ENCODE peak calls at places on chromosome 15, in eight cellular contexts. One of them, this sample, is unnamed.
A peak's percentile ranks its signal among the peaks of the same experiment; 100 is the strongest.

GRCh38 chr15:66251790-66252355 is 1.7 kb downstream of the MEGF11 start:
- DNase-seq in hepatocyte: no peak
- DNase-seq in CD8-positive, alpha-beta T cell: no peak
- DNase-seq in GM10248: peak; percentile 38
- DNase-seq in endothelial cell of umbilical vein: no peak
- DNase-seq in choroid plexus epithelial cell: no peak
- DNase-seq in A549: no peak
- DNase-seq in fibroblast of lung: no peak
- DNase-seq in this sample: peak; percentile 54

GRCh38 chr15:72217216-72217615 is 13.8 kb downstream of the PKM start:
- DNase-seq in hepatocyte: no peak
- DNase-seq in CD8-positive, alpha-beta T cell: no peak
- DNase-seq in GM10248: no peak
- DNase-seq in endothelial cell of umbilical vein: no peak
- DNase-seq in choroid plexus epithelial cell: no peak
- DNase-seq in A549: no peak
- DNase-seq in fibroblast of lung: no peak
- DNase-seq in this sample: no peak

GRCh38 chr15:29570931-29571727 is 251.1 kb downstream of the TJP1 start:
- DNase-seq in hepatocyte: peak; percentile 72
- DNase-seq in CD8-positive, alpha-beta T cell: no peak
- DNase-seq in GM10248: no peak
- DNase-seq in endothelial cell of umbilical vein: peak; percentile 38
- DNase-seq in choroid plexus epithelial cell: peak; percentile 18
- DNase-seq in A549: peak; percentile 40
- DNase-seq in fibroblast of lung: peak; percentile 8
- DNase-seq in this sample: no peak

GRCh38 chr15:53473886-53474285 is 285.6 kb downstream of the WDR72 start:
- DNase-seq in hepatocyte: no peak
- DNase-seq in CD8-positive, alpha-beta T cell: no peak
- DNase-seq in GM10248: no peak
- DNase-seq in endothelial cell of umbilical vein: no peak
- DNase-seq in choroid plexus epithelial cell: no peak
- DNase-seq in A549: no peak
- DNase-seq in fibroblast of lung: no peak
- DNase-seq in this sample: no peak

GRCh38 chr15:79282371-79283251 is at the start of gene ANKRD34C:
- DNase-seq in hepatocyte: no peak
- DNase-seq in CD8-positive, alpha-beta T cell: no peak
- DNase-seq in GM10248: peak; percentile 14
- DNase-seq in endothelial cell of umbilical vein: no peak
- DNase-seq in choroid plexus epithelial cell: no peak
- DNase-seq in A549: no peak
- DNase-seq in fibroblast of lung: no peak
- DNase-seq in this sample: no peak

GRCh38 chr15:81914333-81914732 is 131.5 kb downstream of the MEX3B start:
- DNase-seq in hepatocyte: no peak
- DNase-seq in CD8-positive, alpha-beta T cell: no peak
- DNase-seq in GM10248: no peak
- DNase-seq in endothelial cell of umbilical vein: no peak
- DNase-seq in choroid plexus epithelial cell: no peak
- DNase-seq in A549: no peak
- DNase-seq in fibroblast of lung: peak; percentile 28
- DNase-seq in this sample: no peak

GRCh38 chr15:85852969-85853368 is 58.2 kb upstream of the KLHL25 start:
- DNase-seq in hepatocyte: no peak
- DNase-seq in CD8-positive, alpha-beta T cell: no peak
- DNase-seq in GM10248: no peak
- DNase-seq in endothelial cell of umbilical vein: no peak
- DNase-seq in choroid plexus epithelial cell: no peak
- DNase-seq in A549: no peak
- DNase-seq in fibroblast of lung: no peak
- DNase-seq in this sample: no peak

GRCh38 chr15:73866481-73866880 is 6.9 kb upstream of the TBC1D21 start:
- DNase-seq in hepatocyte: no peak
- DNase-seq in CD8-positive, alpha-beta T cell: no peak
- DNase-seq in GM10248: no peak
- DNase-seq in endothelial cell of umbilical vein: no peak
- DNase-seq in choroid plexus epithelial cell: no peak
- DNase-seq in A549: no peak
- DNase-seq in fibroblast of lung: no peak
- DNase-seq in this sample: no peak

GRCh38 chr15:75425966-75426500 is 25.5 kb downstream of the SIN3A start:
- DNase-seq in hepatocyte: no peak
- DNase-seq in CD8-positive, alpha-beta T cell: no peak
- DNase-seq in GM10248: no peak
- DNase-seq in endothelial cell of umbilical vein: peak; percentile 2
- DNase-seq in choroid plexus epithelial cell: no peak
- DNase-seq in A549: no peak
- DNase-seq in fibroblast of lung: no peak
- DNase-seq in this sample: no peak

GRCh38 chr15:90071220-90071807 is 31.0 kb downstream of the IDH2 start:
- DNase-seq in hepatocyte: peak; percentile 90
- DNase-seq in CD8-positive, alpha-beta T cell: peak; percentile 85
- DNase-seq in GM10248: peak; percentile 77
- DNase-seq in endothelial cell of umbilical vein: peak; percentile 85
- DNase-seq in choroid plexus epithelial cell: peak; percentile 95
- DNase-seq in A549: peak; percentile 84
- DNase-seq in fibroblast of lung: peak; percentile 89
- DNase-seq in this sample: peak; percentile 81

GRCh38 chr15:63146684-63147083 is 10.6 kb downstream of the RPS27L start:
- DNase-seq in hepatocyte: no peak
- DNase-seq in CD8-positive, alpha-beta T cell: no peak
- DNase-seq in GM10248: no peak
- DNase-seq in endothelial cell of umbilical vein: peak; percentile 32
- DNase-seq in choroid plexus epithelial cell: peak; percentile 66
- DNase-seq in A549: peak; percentile 41
- DNase-seq in fibroblast of lung: peak; percentile 60
- DNase-seq in this sample: no peak

GRCh38 chr15:73368301-73369072 is at the start of gene HCN4:
- DNase-seq in hepatocyte: peak; percentile 43
- DNase-seq in CD8-positive, alpha-beta T cell: no peak
- DNase-seq in GM10248: no peak
- DNase-seq in endothelial cell of umbilical vein: no peak
- DNase-seq in choroid plexus epithelial cell: no peak
- DNase-seq in A549: no peak
- DNase-seq in fibroblast of lung: no peak
- DNase-seq in this sample: peak; percentile 59

GRCh38 chr15:48646364-48646763 is 855 bp upstream of the FBN1 start:
- DNase-seq in hepatocyte: no peak
- DNase-seq in CD8-positive, alpha-beta T cell: no peak
- DNase-seq in GM10248: no peak
- DNase-seq in endothelial cell of umbilical vein: no peak
- DNase-seq in choroid plexus epithelial cell: no peak
- DNase-seq in A549: no peak
- DNase-seq in fibroblast of lung: no peak
- DNase-seq in this sample: peak; percentile 9

GRCh38 chr15:65377976-65378366 is at the start of gene IGDCC3:
- DNase-seq in hepatocyte: peak; percentile 73
- DNase-seq in CD8-positive, alpha-beta T cell: no peak
- DNase-seq in GM10248: no peak
- DNase-seq in endothelial cell of umbilical vein: no peak
- DNase-seq in choroid plexus epithelial cell: no peak
- DNase-seq in A549: no peak
- DNase-seq in fibroblast of lung: peak; percentile 18
- DNase-seq in this sample: no peak

GRCh38 chr15:76309561-76310330 is 1.5 kb downstream of the ETFA start:
- DNase-seq in hepatocyte: no peak
- DNase-seq in CD8-positive, alpha-beta T cell: no peak
- DNase-seq in GM10248: no peak
- DNase-seq in endothelial cell of umbilical vein: peak; percentile 50
- DNase-seq in choroid plexus epithelial cell: peak; percentile 22
- DNase-seq in A549: no peak
- DNase-seq in fibroblast of lung: no peak
- DNase-seq in this sample: no peak

GRCh38 chr15:48939686-48940085 is 24.0 kb downstream of the SHC4 start:
- DNase-seq in hepatocyte: peak; percentile 43
- DNase-seq in CD8-positive, alpha-beta T cell: no peak
- DNase-seq in GM10248: no peak
- DNase-seq in endothelial cell of umbilical vein: no peak
- DNase-seq in choroid plexus epithelial cell: peak; percentile 96
- DNase-seq in A549: peak; percentile 50
- DNase-seq in fibroblast of lung: peak; percentile 95
- DNase-seq in this sample: no peak

GRCh38 chr15:35854398-35854797 is 308.4 kb upstream of the DPH6 start:
- DNase-seq in hepatocyte: no peak
- DNase-seq in CD8-positive, alpha-beta T cell: no peak
- DNase-seq in GM10248: no peak
- DNase-seq in endothelial cell of umbilical vein: no peak
- DNase-seq in choroid plexus epithelial cell: no peak
- DNase-seq in A549: no peak
- DNase-seq in fibroblast of lung: no peak
- DNase-seq in this sample: no peak

GRCh38 chr15:88617031-88617722 is 4.0 kb upstream of the AEN start:
- DNase-seq in hepatocyte: no peak
- DNase-seq in CD8-positive, alpha-beta T cell: no peak
- DNase-seq in GM10248: no peak
- DNase-seq in endothelial cell of umbilical vein: no peak
- DNase-seq in choroid plexus epithelial cell: no peak
- DNase-seq in A549: no peak
- DNase-seq in fibroblast of lung: no peak
- DNase-seq in this sample: no peak

GRCh38 chr15:100703671-100704070 is 101.3 kb downstream of the ASB7 start:
- DNase-seq in hepatocyte: no peak
- DNase-seq in CD8-positive, alpha-beta T cell: no peak
- DNase-seq in GM10248: no peak
- DNase-seq in endothelial cell of umbilical vein: no peak
- DNase-seq in choroid plexus epithelial cell: no peak
- DNase-seq in A549: no peak
- DNase-seq in fibroblast of lung: no peak
- DNase-seq in this sample: no peak

GRCh38 chr15:81981888-81982287 is 63.9 kb downstream of the MEX3B start:
- DNase-seq in hepatocyte: no peak
- DNase-seq in CD8-positive, alpha-beta T cell: no peak
- DNase-seq in GM10248: no peak
- DNase-seq in endothelial cell of umbilical vein: no peak
- DNase-seq in choroid plexus epithelial cell: peak; percentile 5
- DNase-seq in A549: no peak
- DNase-seq in fibroblast of lung: peak; percentile 22
- DNase-seq in this sample: no peak

GRCh38 chr15:34616613-34617012 is 33.2 kb upstream of the GOLGA8B start:
- DNase-seq in hepatocyte: peak; percentile 31
- DNase-seq in CD8-positive, alpha-beta T cell: no peak
- DNase-seq in GM10248: no peak
- DNase-seq in endothelial cell of umbilical vein: peak; percentile 53
- DNase-seq in choroid plexus epithelial cell: peak; percentile 87
- DNase-seq in A549: peak; percentile 58
- DNase-seq in fibroblast of lung: peak; percentile 55
- DNase-seq in this sample: no peak
- TF ChIP-seq CTCF in hepatocyte: peak; percentile 30
- TF ChIP-seq CTCF in CD8-positive, alpha-beta T cell: no peak
- TF ChIP-seq CTCF in GM10248: no peak
- TF ChIP-seq CTCF in endothelial cell of umbilical vein: no peak
- TF ChIP-seq CTCF in choroid plexus epithelial cell: peak; percentile 63
- TF ChIP-seq CTCF in A549: peak; percentile 33
- TF ChIP-seq CTCF in fibroblast of lung: peak; percentile 36
- TF ChIP-seq CTCF in this sample: peak; percentile 21

GRCh38 chr15:77514635-77515421 is 94.1 kb downstream of the HMG20A start:
- DNase-seq in hepatocyte: no peak
- DNase-seq in CD8-positive, alpha-beta T cell: no peak
- DNase-seq in GM10248: no peak
- DNase-seq in endothelial cell of umbilical vein: no peak
- DNase-seq in choroid plexus epithelial cell: no peak
- DNase-seq in A549: no peak
- DNase-seq in fibroblast of lung: no peak
- DNase-seq in this sample: no peak
- TF ChIP-seq CTCF in hepatocyte: no peak
- TF ChIP-seq CTCF in CD8-positive, alpha-beta T cell: no peak
- TF ChIP-seq CTCF in GM10248: no peak
- TF ChIP-seq CTCF in endothelial cell of umbilical vein: no peak
- TF ChIP-seq CTCF in choroid plexus epithelial cell: no peak
- TF ChIP-seq CTCF in A549: no peak
- TF ChIP-seq CTCF in fibroblast of lung: no peak
- TF ChIP-seq CTCF in this sample: no peak

DNA sequence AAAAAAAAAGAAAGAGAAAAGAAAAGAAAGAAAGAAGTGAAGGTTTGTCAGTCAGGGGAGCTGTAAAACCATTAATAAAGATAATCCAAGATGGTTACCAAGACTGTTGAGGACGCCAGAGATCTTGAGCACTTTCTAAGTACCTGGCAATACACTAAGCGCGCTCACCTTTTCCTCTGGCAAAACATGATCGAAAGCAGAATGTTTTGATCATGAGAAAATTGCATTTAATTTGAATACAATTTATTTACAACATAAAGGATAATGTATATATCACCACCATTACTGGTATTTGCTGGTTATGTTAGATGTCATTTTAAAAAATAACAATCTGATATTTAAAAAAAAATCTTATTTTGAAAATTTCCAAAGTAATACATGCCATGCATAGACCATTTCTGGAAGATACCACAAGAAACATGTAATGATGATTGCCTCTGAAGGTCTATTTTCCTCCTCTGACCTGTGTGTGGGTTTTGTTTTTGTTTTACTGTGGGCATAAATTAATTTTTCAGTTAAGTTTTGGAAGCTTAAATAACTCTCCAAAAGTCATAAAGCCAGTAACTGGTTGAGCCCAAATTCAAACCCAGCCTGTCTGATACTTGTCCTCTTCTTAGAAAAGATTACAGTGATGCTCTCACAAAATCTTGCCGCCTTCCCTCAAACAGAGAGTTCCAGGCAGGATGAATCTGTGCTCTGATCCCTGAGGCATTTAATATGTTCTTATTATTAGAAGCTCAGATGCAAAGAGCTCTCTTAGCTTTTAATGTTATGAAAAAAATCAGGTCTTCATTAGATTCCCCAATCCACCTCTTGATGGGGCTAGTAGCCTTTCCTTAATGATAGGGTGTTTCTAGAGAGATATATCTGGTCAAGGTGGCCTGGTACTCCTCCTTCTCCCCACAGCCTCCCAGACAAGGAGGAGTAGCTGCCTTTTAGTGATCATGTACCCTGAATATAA is 2.0 kb downstream of the B2M start:
- DNase-seq in hepatocyte: no peak
- DNase-seq in CD8-positive, alpha-beta T cell: peak; percentile 21
- DNase-seq in GM10248: no peak
- DNase-seq in endothelial cell of umbilical vein: peak; percentile 55
- DNase-seq in choroid plexus epithelial cell: peak; percentile 67
- DNase-seq in A549: peak; percentile 60
- DNase-seq in fibroblast of lung: peak; percentile 53
- DNase-seq in this sample: no peak
- TF ChIP-seq CTCF in hepatocyte: peak; percentile 25
- TF ChIP-seq CTCF in CD8-positive, alpha-beta T cell: peak; percentile 41
- TF ChIP-seq CTCF in GM10248: peak; percentile 11
- TF ChIP-seq CTCF in endothelial cell of umbilical vein: peak; percentile 7
- TF ChIP-seq CTCF in choroid plexus epithelial cell: peak; percentile 46
- TF ChIP-seq CTCF in A549: peak; percentile 42
- TF ChIP-seq CTCF in fibroblast of lung: peak; percentile 45
- TF ChIP-seq CTCF in this sample: peak; percentile 25

GRCh38 chr15:57554063-57554820 is 37.5 kb upstream of the MYZAP start:
- DNase-seq in hepatocyte: peak; percentile 48
- DNase-seq in CD8-positive, alpha-beta T cell: no peak
- DNase-seq in GM10248: no peak
- DNase-seq in endothelial cell of umbilical vein: peak; percentile 95
- DNase-seq in choroid plexus epithelial cell: no peak
- DNase-seq in A549: no peak
- DNase-seq in fibroblast of lung: no peak
- DNase-seq in this sample: no peak
- TF ChIP-seq CTCF in hepatocyte: no peak
- TF ChIP-seq CTCF in CD8-positive, alpha-beta T cell: no peak
- TF ChIP-seq CTCF in GM10248: no peak
- TF ChIP-seq CTCF in endothelial cell of umbilical vein: no peak
- TF ChIP-seq CTCF in choroid plexus epithelial cell: no peak
- TF ChIP-seq CTCF in A549: no peak
- TF ChIP-seq CTCF in fibroblast of lung: no peak
- TF ChIP-seq CTCF in this sample: no peak

This sample was measured in GM13977.